ENCODE peak calls at places on chromosomes 5 and 9, in nine cellular contexts. R, C, L, X, V, J, S, Q and B are unnamed samples.

GRCh38 chr5:34690898-34691297 is 34.8 kb downstream of the RAI14 start:
- DNase-seq in R (no peak), C (no peak), L (no peak), X (no peak), V (no peak), J (no peak), S (no peak), Q (no peak), B (no peak)

GRCh38 chr9:107707419-107707837 is 217.9 kb upstream of the KLF4 start:
- DNase-seq in R (no peak), C (peak; percentile 98), L (peak; percentile 42), X (peak; percentile 97), V (no peak), J (no peak), S (no peak), Q (no peak), B (no peak)

GRCh38 chr9:84170521-84171141 is 169.9 kb downstream of the SLC28A3 start:
- DNase-seq in R (peak; percentile 36), C (peak; percentile 98), L (peak; percentile 66), X (peak; percentile 98), V (peak; percentile 64), J (peak; percentile 86), S (no peak), Q (no peak), B (peak; percentile 70)

GRCh38 chr9:37909326-37909725 is 5.4 kb upstream of the SLC25A51 start:
- DNase-seq in R (no peak), C (no peak), L (no peak), X (no peak), V (no peak), J (no peak), S (no peak), Q (no peak), B (no peak)

GRCh38 chr9:23686257-23686656 is 139.8 kb downstream of the ELAVL2 start:
- DNase-seq in R (peak; percentile 92), C (no peak), L (no peak), X (no peak), V (no peak), J (no peak), S (no peak), Q (no peak), B (no peak)

GRCh38 chr5:17058438-17058837 is 122.3 kb upstream of the MYO10 start:
- DNase-seq in R (peak; percentile 92), C (no peak), L (no peak), X (peak; percentile 20), V (no peak), J (no peak), S (no peak), Q (no peak), B (no peak)

GRCh38 chr5:177609076-177610059 is 9.4 kb downstream of the B4GALT7 start:
- DNase-seq in R (no peak), C (no peak), L (no peak), X (no peak), V (no peak), J (no peak), S (no peak), Q (no peak), B (no peak)

GRCh38 chr5:170154744-170155143 is 49.0 kb downstream of the FOXI1 start:
- DNase-seq in R (no peak), C (no peak), L (no peak), X (no peak), V (no peak), J (no peak), S (no peak), Q (no peak), B (no peak)

GRCh38 chr5:130706696-130707095 is 458.4 kb downstream of the HINT1 start:
- DNase-seq in R (no peak), C (no peak), L (no peak), X (no peak), V (no peak), J (no peak), S (no peak), Q (no peak), B (no peak)

GRCh38 chr5:169174923-169175322 is 126.0 kb downstream of the SLIT3 start:
- DNase-seq in R (no peak), C (no peak), L (no peak), X (no peak), V (no peak), J (no peak), S (no peak), Q (no peak), B (no peak)

GRCh38 chr5:129718766-129719165 is 29.1 kb upstream of the MINAR2 start:
- DNase-seq in R (no peak), C (peak; percentile 36), L (no peak), X (no peak), V (no peak), J (no peak), S (no peak), Q (no peak), B (no peak)

GRCh38 chr5:38134750-38135330 is 123.5 kb upstream of the EGFLAM start:
- DNase-seq in R (no peak), C (no peak), L (no peak), X (no peak), V (no peak), J (no peak), S (no peak), Q (no peak), B (no peak)

GRCh38 chr5:148388692-148389091 is 4.9 kb downstream of the FBXO38 start:
- DNase-seq in R (no peak), C (peak; percentile 52), L (no peak), X (peak; percentile 77), V (no peak), J (no peak), S (no peak), Q (no peak), B (no peak)

GRCh38 chr5:95862636-95863382 is 40.3 kb upstream of the GLRX start:
- DNase-seq in R (peak; percentile 60), C (no peak), L (no peak), X (no peak), V (no peak), J (no peak), S (no peak), Q (peak; percentile 63), B (no peak)

GRCh38 chr9:94772654-94773303 is 46.3 kb downstream of the AOPEP start:
- DNase-seq in R (no peak), C (peak; percentile 78), L (peak; percentile 63), X (peak; percentile 86), V (no peak), J (peak; percentile 56), S (no peak), Q (no peak), B (no peak)

GRCh38 chr9:136241540-136241939 is 4.1 kb downstream of the QSOX2 start:
- DNase-seq in R (no peak), C (no peak), L (no peak), X (no peak), V (no peak), J (no peak), S (no peak), Q (no peak), B (no peak)

GRCh38 chr9:136244116-136244775 is 1.4 kb downstream of the QSOX2 start:
- DNase-seq in R (no peak), C (no peak), L (no peak), X (no peak), V (no peak), J (no peak), S (no peak), Q (no peak), B (no peak)

GRCh38 chr9:136242248-136242647 is 3.4 kb downstream of the QSOX2 start:
- DNase-seq in R (no peak), C (no peak), L (no peak), X (no peak), V (no peak), J (no peak), S (no peak), Q (no peak), B (no peak)

GRCh38 chr9:136243631-136244030 is 2.0 kb downstream of the QSOX2 start:
- DNase-seq in R (no peak), C (no peak), L (no peak), X (no peak), V (no peak), J (no peak), S (no peak), Q (no peak), B (no peak)

GRCh38 chr9:136242908-136243525 is 2.6 kb downstream of the QSOX2 start:
- DNase-seq in R (peak; percentile 18), C (peak; percentile 10), L (no peak), X (no peak), V (no peak), J (no peak), S (no peak), Q (no peak), B (no peak)
- H3K4me1 ChIP-seq in R (peaks cover 19% of the 10 kb centered on the region), C (peaks cover 4% of the 10 kb centered on the region), L (peaks cover 12% of the 10 kb centered on the region), X (peaks cover 3% of the 10 kb centered on the region), V (peaks cover 62% of the 10 kb centered on the region), J (no peaks in the 10 kb centered on the region), S (peaks cover 21% of the 10 kb centered on the region), Q (peaks cover 15% of the 10 kb centered on the region), B (peaks cover 27% of the 10 kb centered on the region)

DNA sequence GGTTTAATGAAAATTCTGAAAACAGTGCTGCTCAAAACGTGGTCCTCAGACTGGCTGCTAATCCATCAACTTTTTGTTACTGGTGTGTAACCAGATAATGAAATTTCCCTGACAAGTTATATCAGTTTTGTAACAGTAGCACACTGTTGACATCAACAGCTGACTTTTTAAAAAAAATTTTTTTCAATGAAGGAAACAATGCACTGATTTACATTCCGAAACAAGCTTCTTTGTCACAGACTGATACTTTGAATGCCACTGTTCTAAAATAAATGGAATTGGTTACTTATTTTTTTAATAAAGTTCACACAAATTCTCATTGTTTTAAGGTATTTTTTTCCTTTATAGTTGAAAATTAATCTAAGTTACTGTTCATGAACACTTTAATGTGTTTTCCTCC is 169.1 kb downstream of the NIPBL start:
- DNase-seq in R (no peak), C (no peak), L (no peak), X (no peak), V (no peak), J (no peak), S (no peak), Q (no peak), B (no peak)
- H3K36me3 ChIP-seq in R (peaks cover 7% of the 10 kb centered on the region), C (peaks cover 3% of the 10 kb centered on the region), L (no peaks in the 10 kb centered on the region), X (peaks cover 22% of the 10 kb centered on the region), V (peaks cover 90% of the 10 kb centered on the region), J (peaks cover 3% of the 10 kb centered on the region), S (peaks cover 87% of the 10 kb centered on the region), Q (peaks cover 68% of the 10 kb centered on the region), B (peaks cover 84% of the 10 kb centered on the region)

DNA sequence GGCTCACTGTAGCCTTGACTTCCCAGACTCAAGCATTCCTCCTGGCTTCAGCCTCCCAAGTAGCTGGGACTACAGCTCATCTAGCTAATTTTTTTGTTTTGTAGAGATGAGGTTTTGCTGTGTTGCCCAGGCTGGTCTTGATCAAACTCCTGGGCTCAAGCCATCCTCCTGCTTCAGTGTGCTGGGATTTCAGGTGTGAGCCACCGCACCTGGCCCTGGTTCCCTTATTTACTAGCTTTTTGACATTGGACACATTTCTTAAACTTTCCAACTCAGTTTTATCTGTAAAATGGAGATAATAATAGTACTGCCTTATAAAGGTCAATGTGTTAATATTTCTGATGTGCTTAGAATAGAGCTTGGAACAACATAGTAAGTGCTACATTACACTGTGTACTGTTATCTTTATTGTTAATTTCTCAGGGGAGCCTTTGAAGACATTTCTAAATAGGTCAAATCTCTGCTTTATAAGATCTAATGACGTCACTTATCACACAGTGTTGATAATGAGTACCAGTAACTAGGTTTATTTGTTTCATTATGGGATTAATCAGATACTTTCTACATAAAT is 66.7 kb downstream of the KIAA1958 start:
- DNase-seq in R (no peak), C (no peak), L (no peak), X (no peak), V (peak; percentile 50), J (no peak), S (no peak), Q (no peak), B (no peak)
- H3K4me1 ChIP-seq in R (peaks cover 33% of the 10 kb centered on the region), C (no peaks in the 10 kb centered on the region), L (peaks cover 10% of the 10 kb centered on the region), X (peaks cover 12% of the 10 kb centered on the region), V (peaks cover 67% of the 10 kb centered on the region), J (peaks cover 3% of the 10 kb centered on the region), S (peaks cover 18% of the 10 kb centered on the region), Q (peaks cover 16% of the 10 kb centered on the region), B (no peaks in the 10 kb centered on the region)

GRCh38 chr5:54573783-54574485 is 56.4 kb downstream of the SNX18 start:
- DNase-seq in R (no peak), C (no peak), L (no peak), X (no peak), V (no peak), J (no peak), S (no peak), Q (no peak), B (no peak)
- H3K36me3 ChIP-seq in R (no peaks in the 10 kb centered on the region), C (no peaks in the 10 kb centered on the region), L (no peaks in the 10 kb centered on the region), X (no peaks in the 10 kb centered on the region), V (no peaks in the 10 kb centered on the region), J (no peaks in the 10 kb centered on the region), S (no peaks in the 10 kb centered on the region), Q (no peaks in the 10 kb centered on the region), B (no peaks in the 10 kb centered on the region)